ENCODE peak calls at places on chromosomes 13 and 19, in four cellular contexts. N, X, P and V are unnamed samples. For H3K36me3, the result is how much of the 10 kb centered on the place peaks cover.

GRCh38 chr19:18809149-18809978 is 18.3 kb upstream of the COMP start:
- DNase-seq in N (no peak), P (no peak), X (no peak), V (no peak)

GRCh38 chr13:26929971-26930730 is 169.6 kb upstream of the GPR12 start:
- DNase-seq in N (peak), X (peak), P (peak), V (peak)

GRCh38 chr19:41298327-41298964 is 11.5 kb upstream of the CCDC97 start:
- DNase-seq in X (no peak), P (peak), N (peak), V (peak)

GRCh38 chr19:40799558-40800338 is 757 bp downstream of the EGLN2 start:
- DNase-seq in X (no peak), N (peak), P (no peak), V (no peak)

GRCh38 chr13:73073050-73073449 is 14.2 kb downstream of the KLF5 start:
- DNase-seq in N (no peak), X (no peak), P (no peak), V (no peak)

GRCh38 chr13:77480071-77480470 is 55.4 kb upstream of the SCEL start:
- DNase-seq in N (no peak), X (no peak), P (no peak), V (peak)

GRCh38 chr19:51467864-51468544 is 9.8 kb upstream of the SIGLEC8 start:
- DNase-seq in P (no peak), X (no peak), N (no peak), V (no peak)

GRCh38 chr19:15452111-15453047 is 2.6 kb upstream of the WIZ start:
- DNase-seq in P (no peak), N (peak), X (peak), V (peak)

GRCh38 chr13:66069570-66069969 is 1160.6 kb downstream of the PCDH9 start:
- DNase-seq in X (no peak), N (no peak), P (no peak), V (no peak)

GRCh38 chr13:44174769-44175425 is 198.7 kb upstream of the SERP2 start:
- DNase-seq in N (no peak), P (no peak), X (peak), V (no peak)

GRCh38 chr19:53552001-53552721 is 14.2 kb downstream of the ZNF331 start:
- DNase-seq in P (no peak), N (no peak), X (no peak), V (no peak)

GRCh38 chr13:36715841-36716240 is 42.0 kb downstream of the SERTM1 start:
- DNase-seq in X (no peak), P (no peak), N (no peak), V (no peak)

GRCh38 chr19:48239582-48240141 is 16.1 kb downstream of the CARD8 start:
- DNase-seq in N (no peak), P (no peak), X (no peak), V (no peak)

GRCh38 chr13:32423592-32423991 is 4.3 kb downstream of the N4BP2L1 start:
- DNase-seq in X (no peak), P (no peak), N (no peak), V (no peak)

GRCh38 chr13:113493315-113493951 is 2.9 kb upstream of the DCUN1D2 start:
- DNase-seq in P (no peak), N (no peak), X (no peak), V (no peak)

GRCh38 chr13:28473044-28473443 is 21.9 kb downstream of the FLT1 start:
- DNase-seq in P (no peak), X (no peak), N (no peak), V (no peak)

GRCh38 chr19:47427241-47428176 is 8.2 kb upstream of the MEIS3 start:
- DNase-seq in X (peak), P (peak), N (peak), V (peak)

GRCh38 chr13:98039261-98039660 is 85.8 kb downstream of the IPO5 start:
- DNase-seq in P (no peak), X (no peak), N (no peak), V (no peak)

GRCh38 chr13:98032168-98032567 is 78.7 kb downstream of the IPO5 start:
- DNase-seq in X (no peak), P (no peak), N (no peak), V (no peak)

GRCh38 chr13:98035373-98035772 is 81.9 kb downstream of the IPO5 start:
- DNase-seq in P (no peak), X (no peak), N (no peak), V (no peak)

GRCh38 chr13:98033277-98034247 is 80.1 kb downstream of the IPO5 start:
- DNase-seq in P (no peak), N (no peak), X (peak), V (no peak)
- H3K36me3 ChIP-seq in P (under half), N (under half), X (under half), V (under half)

GRCh38 chr19:45280471-45280961 is 29.4 kb downstream of the MARK4 start:
- DNase-seq in X (no peak), N (no peak), P (no peak), V (no peak)
- H3K36me3 ChIP-seq in X (under half), N (under half), P (under half), V (under half)

GRCh38 chr19:3442487-3443071 is 37.7 kb downstream of the SMIM24 start:
- DNase-seq in N (no peak), X (no peak), P (no peak), V (no peak)
- H3K36me3 ChIP-seq in N (under half), X (under half), P (under half), V (under half)

DNA sequence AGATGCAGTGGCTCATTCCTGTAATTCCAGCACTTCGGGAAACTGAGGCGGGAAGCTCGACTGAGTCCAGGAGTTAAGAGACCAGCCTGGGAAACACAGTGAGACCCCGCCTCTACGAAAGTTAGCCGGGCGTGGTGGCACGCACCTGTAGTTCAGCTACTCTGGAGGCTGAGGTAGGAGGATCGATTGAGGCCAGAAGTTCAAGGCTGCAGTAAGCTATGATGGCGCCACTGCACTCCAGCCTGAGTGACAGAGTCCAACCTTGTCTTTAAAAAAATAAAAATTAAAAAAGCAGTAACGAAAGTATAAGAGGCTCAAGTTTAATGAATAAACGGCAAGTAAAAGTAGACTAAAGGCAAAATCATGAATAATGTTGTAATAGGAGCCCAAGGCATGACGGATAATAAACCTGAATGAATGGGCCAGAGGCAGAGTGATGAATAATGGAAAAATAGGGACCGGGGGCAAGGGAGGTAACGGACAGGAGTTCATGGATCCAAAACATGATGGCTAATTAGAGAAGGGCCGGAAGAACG is 1.2 kb upstream of the TOMM40 start:
- DNase-seq in X (no peak), P (no peak), N (no peak), V (no peak)
- H3K36me3 ChIP-seq in X (under half), P (under half), N (under half), V (half or more)

GRCh38 chr13:110646442-110647364 is 31.4 kb downstream of the NAXD start:
- DNase-seq in X (no peak), N (no peak), P (no peak), V (no peak)

GRCh38 chr13:110647365-110647737 is 32.0 kb downstream of the NAXD start:
- DNase-seq in X (no peak), P (no peak), N (no peak), V (no peak)

GRCh38 chr13:110649551-110649950 is 34.2 kb downstream of the NAXD start:
- DNase-seq in P (no peak), N (no peak), X (no peak), V (no peak)

GRCh38 chr13:110648848-110649421 is 33.6 kb downstream of the NAXD start:
- DNase-seq in X (no peak), P (no peak), N (no peak), V (no peak)

DNA sequence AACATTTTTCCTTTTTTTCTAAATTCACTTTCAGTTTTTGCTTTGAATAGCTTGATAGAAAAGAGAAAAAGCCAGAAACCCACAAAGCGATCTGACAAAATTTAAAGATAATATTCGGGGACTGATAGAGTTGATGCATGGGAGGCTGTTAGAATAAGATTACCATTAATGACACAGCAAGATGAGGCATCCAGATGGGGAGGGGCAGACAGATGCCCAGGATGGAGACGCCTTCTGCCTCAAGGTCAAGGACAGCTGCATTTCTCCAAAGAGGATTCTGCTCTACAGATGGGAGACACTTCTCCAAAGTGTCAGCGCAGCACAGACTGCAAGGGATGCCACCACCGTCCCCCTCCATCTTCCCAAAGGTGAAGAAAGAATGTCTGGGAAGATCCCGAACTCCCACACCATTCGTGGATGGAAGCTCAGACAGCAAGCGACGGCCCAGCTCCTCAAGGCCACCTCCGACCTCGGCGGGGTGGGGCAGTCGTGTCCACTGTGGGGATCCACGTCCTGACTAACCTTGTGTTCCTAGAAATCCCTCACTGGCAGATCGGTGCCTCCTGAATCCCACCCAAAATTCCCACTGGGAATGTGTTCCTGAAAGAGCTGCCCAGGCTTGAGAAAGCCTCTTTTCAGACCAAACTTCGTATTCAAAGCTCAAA is 32.9 kb downstream of the NAXD start:
- DNase-seq in N (no peak), P (no peak), X (no peak), V (no peak)
- H3K36me3 ChIP-seq in N (under half), P (under half), X (under half), V (under half)